ENCODE peak calls at places on chromosomes 13 and 19, in nine cellular contexts. Q, U, O, X, D, P, Y, V and K are unnamed samples.

GRCh38 chr13:60358453-60358852 is 38.6 kb upstream of the TDRD3 start:
- DNase-seq in P (no peak), Q (no peak), V (no peak), O (no peak), Y (no peak), X (no peak), U (no peak), D (no peak), K (no peak)

GRCh38 chr19:2246801-2247361 is 2.2 kb upstream of the AMH start:
- DNase-seq in O (no peak), V (peak; percentile 56), D (no peak), P (no peak), U (no peak), Q (no peak), X (no peak), Y (no peak), K (no peak)

GRCh38 chr13:66673401-66673800 is 556.7 kb downstream of the PCDH9 start:
- DNase-seq in Y (no peak), P (no peak), D (peak; percentile 95), U (no peak), X (no peak), Q (no peak), V (peak; percentile 94), O (no peak), K (no peak)

GRCh38 chr19:5547881-5548280 is 19.9 kb downstream of the TINCR start:
- DNase-seq in Y (peak; percentile 36), X (no peak), P (peak; percentile 53), U (no peak), D (no peak), Q (peak; percentile 59), V (peak; percentile 52), O (no peak), K (peak; percentile 16)

GRCh38 chr19:17947815-17948473 is 15.1 kb downstream of the CCDC124 start:
- DNase-seq in P (peak; percentile 100), O (peak; percentile 97), Q (peak; percentile 100), V (peak; percentile 84), X (peak; percentile 89), Y (peak; percentile 91), D (peak; percentile 63), U (peak; percentile 52), K (peak; percentile 98)

GRCh38 chr13:77620138-77620537 is 77.3 kb upstream of the SLAIN1 start:
- DNase-seq in Q (no peak), U (no peak), O (no peak), X (no peak), Y (no peak), V (no peak), P (no peak), D (no peak), K (no peak)

GRCh38 chr13:81610613-81611012 is 1269.7 kb upstream of the SPRY2 start:
- DNase-seq in U (no peak), V (no peak), Q (no peak), P (no peak), X (no peak), Y (no peak), D (no peak), O (no peak), K (no peak)

GRCh38 chr19:29876414-29876813 is 64.6 kb downstream of the CCNE1 start:
- DNase-seq in P (no peak), V (no peak), X (no peak), U (no peak), O (no peak), Y (no peak), Q (no peak), D (no peak), K (no peak)

GRCh38 chr19:3775831-3776230 is 3.8 kb upstream of the RAX2 start:
- DNase-seq in U (no peak), Y (no peak), X (no peak), D (no peak), O (no peak), P (no peak), V (no peak), Q (no peak), K (no peak)

GRCh38 chr19:6707011-6707657 is 13.3 kb downstream of the C3 start:
- DNase-seq in D (no peak), V (no peak), O (no peak), P (no peak), U (no peak), Y (no peak), X (no peak), Q (no peak), K (no peak)

GRCh38 chr13:101612736-101613135 is 160.3 kb downstream of the ITGBL1 start:
- DNase-seq in Y (no peak), O (no peak), Q (no peak), V (no peak), X (no peak), D (no peak), P (no peak), U (no peak), K (no peak)

GRCh38 chr13:28040977-28041376 is 52.5 kb upstream of the URAD start:
- DNase-seq in V (peak; percentile 11), Q (no peak), D (no peak), P (no peak), Y (no peak), O (no peak), U (no peak), X (no peak), K (no peak)

GRCh38 chr19:23882493-23882892 is 32.2 kb upstream of the ZNF726 start:
- DNase-seq in Y (peak; percentile 30), P (no peak), O (no peak), X (no peak), V (no peak), D (no peak), Q (no peak), U (no peak), K (no peak)

GRCh38 chr13:69423844-69424243 is 683.8 kb upstream of the ATXN8OS start:
- DNase-seq in Y (no peak), X (no peak), O (no peak), V (no peak), Q (no peak), U (no peak), D (no peak), P (no peak), K (no peak)

GRCh38 chr19:5680083-5680436 is 256 bp downstream of the MICOS13 start:
- DNase-seq in U (no peak), X (no peak), P (peak; percentile 51), V (no peak), Y (peak; percentile 69), D (no peak), O (no peak), Q (no peak), K (no peak)

GRCh38 chr13:36789730-36790129 is 29.3 kb upstream of the RFXAP start:
- DNase-seq in V (no peak), Q (no peak), U (no peak), X (no peak), D (no peak), O (no peak), P (no peak), Y (no peak), K (no peak)

GRCh38 chr19:49887037-49887652 is 9.5 kb downstream of the IL4I1 start:
- DNase-seq in O (no peak), X (no peak), U (no peak), P (peak; percentile 11), Y (no peak), Q (no peak), D (no peak), V (no peak), K (no peak)

GRCh38 chr13:102856603-102857002 is 10.8 kb downstream of the ERCC5 start:
- DNase-seq in U (no peak), Y (peak; percentile 37), V (peak; percentile 72), D (no peak), X (no peak), O (no peak), P (no peak), Q (no peak), K (no peak)

GRCh38 chr19:53553159-53553558 is 15.2 kb downstream of the ZNF331 start:
- DNase-seq in Q (no peak), P (no peak), Y (no peak), V (no peak), X (no peak), D (no peak), U (no peak), O (no peak), K (no peak)

GRCh38 chr13:48500652-48501197 is 32.2 kb downstream of the RCBTB2 start:
- DNase-seq in D (peak; percentile 86), O (no peak), V (peak; percentile 80), Q (peak; percentile 45), X (no peak), Y (no peak), P (no peak), U (no peak), K (no peak)

GRCh38 chr13:47190696-47191095 is 293.8 kb upstream of the HTR2A start:
- DNase-seq in X (no peak), V (no peak), D (no peak), Q (no peak), P (no peak), O (no peak), U (no peak), Y (no peak), K (no peak)

GRCh38 chr13:21583496-21583895 is 20.5 kb downstream of the MICU2 start:
- DNase-seq in P (no peak), X (no peak), Q (no peak), O (no peak), Y (no peak), D (no peak), V (peak; percentile 23), U (no peak), K (no peak)

GRCh38 chr19:3608079-3608641 is 1.5 kb upstream of the TBXA2R start:
- DNase-seq in X (no peak), Y (no peak), O (no peak), Q (no peak), D (no peak), P (no peak), V (no peak), U (no peak), K (no peak)

GRCh38 chr13:67120872-67121531 is 109.1 kb downstream of the PCDH9 start:
- DNase-seq in Q (no peak), D (peak; percentile 38), X (no peak), O (no peak), V (peak; percentile 16), P (no peak), U (no peak), Y (no peak), K (no peak)

GRCh38 chr13:28792992-28793391 is 27.1 kb upstream of the MTUS2 start:
- DNase-seq in Y (no peak), V (peak; percentile 90), U (no peak), X (no peak), Q (no peak), P (no peak), O (no peak), D (peak; percentile 54), K (no peak)

GRCh38 chr13:111286162-111286561 is 34.3 kb upstream of the TEX29 start:
- DNase-seq in X (no peak), U (no peak), Q (no peak), P (no peak), D (no peak), Y (no peak), V (no peak), O (no peak), K (no peak)

GRCh38 chr13:98480915-98481510 is 95.9 kb downstream of the STK24 start:
- DNase-seq in O (no peak), Y (no peak), X (no peak), V (no peak), P (peak; percentile 44), U (no peak), Q (peak; percentile 69), D (no peak), K (peak; percentile 80)

GRCh38 chr13:48155850-48156249 is 60.9 kb upstream of the MED4 start:
- DNase-seq in O (no peak), D (peak; percentile 36), Y (no peak), Q (no peak), U (no peak), V (peak; percentile 61), P (no peak), X (no peak), K (no peak)

GRCh38 chr13:105365831-105366230 is 1169.6 kb downstream of the EFNB2 start:
- DNase-seq in U (no peak), X (no peak), O (no peak), D (no peak), Q (no peak), Y (no peak), V (no peak), P (no peak), K (no peak)

GRCh38 chr19:39196320-39196719 is 444 bp upstream of the NCCRP1 start:
- DNase-seq in X (no peak), U (no peak), V (no peak), O (no peak), Y (no peak), D (no peak), Q (no peak), P (no peak), K (no peak)